ENCODE peak calls at places on chromosome 1, in seven cellular contexts. E, D, P, J, R, Q and I are unnamed samples.

GRCh38 chr1:175145899-175146298 is 46.7 kb downstream of the KIAA0040 start:
- DNase-seq in D (no peak), Q (no peak), P (no peak), E (no peak), J (no peak), R (no peak), I (no peak)

GRCh38 chr1:217857061-217857460 is 225.9 kb downstream of the SPATA17 start:
- DNase-seq in R (no peak), J (no peak), E (no peak), D (peak; percentile 59), P (no peak), Q (no peak), I (no peak)

GRCh38 chr1:50427818-50428779 is 4.9 kb upstream of the DMRTA2 start:
- DNase-seq in P (no peak), R (no peak), Q (no peak), E (no peak), D (no peak), J (no peak), I (peak; percentile 83)

GRCh38 chr1:210438928-210439841 is 110.5 kb downstream of the HHAT start:
- DNase-seq in P (no peak), Q (no peak), E (no peak), J (no peak), R (no peak), D (peak; percentile 49), I (no peak)

GRCh38 chr1:113963281-113963906 is 15.9 kb upstream of the OLFML3 start:
- DNase-seq in Q (no peak), E (no peak), D (peak; percentile 30), R (no peak), J (no peak), P (no peak), I (no peak)

GRCh38 chr1:54459714-54460113 is 53.5 kb upstream of the SSBP3 start:
- DNase-seq in P (no peak), R (no peak), D (no peak), E (no peak), Q (no peak), J (no peak), I (peak; percentile 53)

GRCh38 chr1:91018006-91018405 is 3.8 kb downstream of the ZNF644 start:
- DNase-seq in J (no peak), D (peak; percentile 38), R (no peak), Q (no peak), P (no peak), E (no peak), I (no peak)

GRCh38 chr1:39293375-39294070 is 89.0 kb downstream of the MACF1 start:
- DNase-seq in R (no peak), Q (no peak), E (no peak), D (no peak), J (no peak), P (no peak), I (no peak)

GRCh38 chr1:40122865-40123264 is 25.8 kb upstream of the PPT1 start:
- DNase-seq in P (no peak), J (no peak), Q (no peak), E (no peak), D (no peak), R (no peak), I (no peak)

GRCh38 chr1:23591460-23592208 is 32.3 kb upstream of the ID3 start:
- DNase-seq in E (peak; percentile 86), J (no peak), Q (no peak), P (no peak), D (no peak), R (peak; percentile 84), I (no peak)

GRCh38 chr1:9942399-9942938 is 722 bp downstream of the LZIC start:
- DNase-seq in J (no peak), Q (no peak), E (peak; percentile 74), P (peak; percentile 32), R (peak; percentile 26), D (peak; percentile 70), I (peak; percentile 75)

GRCh38 chr1:199684686-199685273 is 342.7 kb upstream of the NR5A2 start:
- DNase-seq in E (peak; percentile 55), Q (no peak), J (no peak), D (peak; percentile 86), R (no peak), P (peak; percentile 76), I (peak; percentile 19)

GRCh38 chr1:226545806-226546596 is 2.6 kb upstream of the STUM start:
- DNase-seq in D (no peak), P (peak; percentile 39), E (peak; percentile 53), J (no peak), R (no peak), Q (no peak), I (no peak)

GRCh38 chr1:226548281-226549093 is at the start of gene STUM:
- DNase-seq in E (peak; percentile 55), D (peak; percentile 10), R (no peak), P (peak; percentile 28), J (no peak), Q (no peak), I (peak; percentile 91)

GRCh38 chr1:226549094-226549936 is 751 bp downstream of the STUM start:
- DNase-seq in D (no peak), P (no peak), J (no peak), Q (no peak), R (no peak), E (peak; percentile 48), I (peak; percentile 74)

GRCh38 chr1:226547754-226548191 is 791 bp upstream of the STUM start:
- DNase-seq in E (peak; percentile 93), R (no peak), Q (no peak), P (peak; percentile 91), D (peak; percentile 89), J (peak; percentile 82), I (peak; percentile 89)

DNA sequence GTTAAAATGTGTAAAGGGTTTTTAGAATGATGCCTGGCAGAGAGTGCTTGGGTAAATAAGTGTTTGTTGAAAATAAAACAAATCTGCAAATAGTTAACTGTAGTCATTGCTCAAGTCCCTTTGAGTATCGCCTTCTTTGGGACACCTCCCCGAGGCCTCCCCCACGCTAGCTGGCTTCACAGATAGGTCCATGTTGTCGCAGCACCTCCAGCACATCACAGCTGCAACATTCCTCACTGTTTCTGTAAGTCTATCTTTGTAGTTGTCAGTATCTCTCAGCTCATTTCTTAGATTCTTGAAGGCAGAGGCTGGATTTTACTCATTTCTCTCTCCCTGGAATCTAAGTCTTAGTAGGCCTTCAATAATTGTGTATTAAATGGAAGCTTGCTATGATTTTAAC is 1.6 kb upstream of the STUM start:
- DNase-seq in P (no peak), R (no peak), Q (no peak), E (no peak), J (no peak), D (no peak), I (no peak)
- H3K27me3 ChIP-seq in P (no peaks in the 10 kb centered on the region), R (peaks cover 5% of the 10 kb centered on the region), Q (peaks cover 6% of the 10 kb centered on the region), E (no peaks in the 10 kb centered on the region), J (peaks cover 20% of the 10 kb centered on the region), D (peaks cover 34% of the 10 kb centered on the region), I (peaks cover 46% of the 10 kb centered on the region)

GRCh38 chr1:5747428-5748285 is 244.6 kb downstream of the NPHP4 start:
- DNase-seq in P (no peak), Q (no peak), E (no peak), D (no peak), R (no peak), J (peak; percentile 34), I (no peak)
- H3K27me3 ChIP-seq in P (no peaks in the 10 kb centered on the region), Q (no peaks in the 10 kb centered on the region), E (no peaks in the 10 kb centered on the region), D (no peaks in the 10 kb centered on the region), R (no peaks in the 10 kb centered on the region), J (peaks cover 37% of the 10 kb centered on the region), I (no peaks in the 10 kb centered on the region)

GRCh38 chr1:211921579-211922095 is 91.1 kb upstream of the LPGAT1 start:
- DNase-seq in E (no peak), P (no peak), J (no peak), R (no peak), D (no peak), Q (no peak), I (no peak)

GRCh38 chr1:211923065-211923464 is 92.5 kb upstream of the LPGAT1 start:
- DNase-seq in E (peak; percentile 69), Q (no peak), J (no peak), P (no peak), D (no peak), R (no peak), I (no peak)

GRCh38 chr1:211920602-211921226 is 90.2 kb upstream of the LPGAT1 start:
- DNase-seq in R (no peak), J (no peak), Q (no peak), P (no peak), D (peak; percentile 17), E (peak; percentile 79), I (no peak)

GRCh38 chr1:211920141-211920572 is 89.6 kb upstream of the LPGAT1 start:
- DNase-seq in J (no peak), Q (no peak), D (peak; percentile 79), E (no peak), P (peak; percentile 45), R (no peak), I (no peak)

DNA sequence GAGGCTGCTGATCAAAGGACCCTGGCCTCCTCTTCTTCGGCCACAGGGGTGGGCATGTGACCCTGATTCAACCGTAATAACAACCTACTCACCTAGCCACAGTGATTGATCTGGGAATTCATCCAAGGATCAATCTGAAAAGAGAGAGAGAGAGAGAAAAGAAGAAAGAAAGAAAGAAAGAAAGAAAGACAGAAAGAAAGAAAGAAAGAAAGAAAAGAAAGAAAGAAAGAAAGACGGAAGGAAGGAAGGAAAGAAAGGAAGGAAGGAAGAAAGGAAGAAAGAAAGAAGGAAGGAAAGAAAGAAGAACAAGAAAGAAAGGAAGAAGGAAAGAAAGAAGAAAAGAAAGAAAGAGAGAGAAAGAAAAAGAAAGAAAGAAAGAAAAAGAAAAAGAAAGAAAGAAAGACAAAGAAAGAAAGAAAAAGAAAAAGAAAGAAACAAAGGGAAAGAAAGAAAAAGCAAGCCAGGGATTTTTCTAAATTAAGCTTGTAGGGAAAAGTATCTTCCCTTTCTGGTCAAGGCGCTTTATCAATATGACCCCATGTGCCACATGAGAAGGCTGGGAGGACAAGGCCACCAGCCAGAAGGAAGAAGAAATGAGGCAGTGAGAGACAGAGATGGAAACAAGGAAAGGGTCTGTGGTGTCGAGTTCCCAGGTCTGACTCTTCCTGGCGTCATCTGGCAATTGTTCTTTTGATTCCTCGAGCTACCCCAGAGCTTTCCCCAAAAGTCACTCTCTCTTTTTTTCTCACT is 88.3 kb upstream of the LPGAT1 start:
- DNase-seq in Q (no peak), R (no peak), E (no peak), P (no peak), D (no peak), J (no peak), I (no peak)
- H3K27me3 ChIP-seq in Q (no peaks in the 10 kb centered on the region), R (no peaks in the 10 kb centered on the region), E (no peaks in the 10 kb centered on the region), P (no peaks in the 10 kb centered on the region), D (peaks cover 14% of the 10 kb centered on the region), J (no peaks in the 10 kb centered on the region), I (no peaks in the 10 kb centered on the region)

GRCh38 chr1:30339866-30340265 is 383.5 kb downstream of the MATN1 start:
- DNase-seq in Q (no peak), R (no peak), E (no peak), J (no peak), P (no peak), D (no peak), I (no peak)
- H3K27me3 ChIP-seq in Q (no peaks in the 10 kb centered on the region), R (no peaks in the 10 kb centered on the region), E (no peaks in the 10 kb centered on the region), J (peaks cover 28% of the 10 kb centered on the region), P (no peaks in the 10 kb centered on the region), D (no peaks in the 10 kb centered on the region), I (no peaks in the 10 kb centered on the region)